ENCODE peak calls at places on chromosomes 1 and 21, in nine cellular contexts. One of them, this sample, is unnamed.

GRCh38 chr1:41515131-41515678 is 30.7 kb upstream of the EDN2 start:
- DNase-seq in left ventricle myocardium inferior: no peak
- DNase-seq in epithelial cell of esophagus: peak; percentile 45
- DNase-seq in HL-60: no peak
- DNase-seq in Caco-2: peak; percentile 77
- DNase-seq in GM23338: peak; percentile 38
- DNase-seq in tibial nerve: no peak
- DNase-seq in prostate gland: no peak
- DNase-seq in psoas muscle: no peak
- DNase-seq in this sample: no peak

GRCh38 chr1:234858722-234859121 is 248.7 kb upstream of the IRF2BP2 start:
- DNase-seq in tibial nerve: no peak
- DNase-seq in left ventricle myocardium inferior: no peak
- DNase-seq in GM23338: no peak
- DNase-seq in prostate gland: no peak
- DNase-seq in epithelial cell of esophagus: peak; percentile 80
- DNase-seq in Caco-2: no peak
- DNase-seq in HL-60: no peak
- DNase-seq in psoas muscle: no peak
- DNase-seq in this sample: no peak

GRCh38 chr1:234214129-234214910 is 158.9 kb upstream of the COA6 start:
- DNase-seq in tibial nerve: no peak
- DNase-seq in prostate gland: peak; percentile 28
- DNase-seq in epithelial cell of esophagus: peak; percentile 54
- DNase-seq in GM23338: peak; percentile 74
- DNase-seq in left ventricle myocardium inferior: no peak
- DNase-seq in Caco-2: no peak
- DNase-seq in psoas muscle: peak; percentile 26
- DNase-seq in HL-60: peak; percentile 72
- DNase-seq in this sample: no peak

GRCh38 chr1:21875621-21876063 is 61.5 kb downstream of the HSPG2 start:
- DNase-seq in epithelial cell of esophagus: no peak
- DNase-seq in prostate gland: no peak
- DNase-seq in tibial nerve: no peak
- DNase-seq in Caco-2: no peak
- DNase-seq in HL-60: no peak
- DNase-seq in GM23338: no peak
- DNase-seq in psoas muscle: no peak
- DNase-seq in left ventricle myocardium inferior: no peak
- DNase-seq in this sample: no peak

GRCh38 chr1:165876121-165876520 is 48.7 kb downstream of the UCK2 start:
- DNase-seq in HL-60: no peak
- DNase-seq in GM23338: no peak
- DNase-seq in tibial nerve: no peak
- DNase-seq in epithelial cell of esophagus: no peak
- DNase-seq in psoas muscle: no peak
- DNase-seq in prostate gland: no peak
- DNase-seq in left ventricle myocardium inferior: no peak
- DNase-seq in Caco-2: no peak
- DNase-seq in this sample: no peak

GRCh38 chr1:71908871-71909390 is 373.4 kb downstream of the NEGR1 start:
- DNase-seq in tibial nerve: no peak
- DNase-seq in epithelial cell of esophagus: no peak
- DNase-seq in HL-60: no peak
- DNase-seq in GM23338: no peak
- DNase-seq in left ventricle myocardium inferior: no peak
- DNase-seq in Caco-2: no peak
- DNase-seq in psoas muscle: no peak
- DNase-seq in prostate gland: no peak
- DNase-seq in this sample: no peak

GRCh38 chr1:42841440-42842147 is 4.8 kb upstream of the ZNF691 start:
- DNase-seq in psoas muscle: no peak
- DNase-seq in Caco-2: no peak
- DNase-seq in epithelial cell of esophagus: no peak
- DNase-seq in GM23338: no peak
- DNase-seq in HL-60: no peak
- DNase-seq in tibial nerve: no peak
- DNase-seq in left ventricle myocardium inferior: no peak
- DNase-seq in prostate gland: no peak
- DNase-seq in this sample: no peak

GRCh38 chr1:110433803-110434202 is 17.1 kb upstream of the PROK1 start:
- DNase-seq in HL-60: peak; percentile 91
- DNase-seq in prostate gland: no peak
- DNase-seq in psoas muscle: peak; percentile 58
- DNase-seq in epithelial cell of esophagus: peak; percentile 80
- DNase-seq in left ventricle myocardium inferior: peak; percentile 47
- DNase-seq in tibial nerve: peak; percentile 21
- DNase-seq in GM23338: peak; percentile 80
- DNase-seq in Caco-2: peak; percentile 77
- DNase-seq in this sample: no peak

GRCh38 chr1:44808938-44809917 is 905 bp downstream of the BTBD19 start:
- DNase-seq in psoas muscle: peak; percentile 68
- DNase-seq in epithelial cell of esophagus: no peak
- DNase-seq in HL-60: peak; percentile 90
- DNase-seq in Caco-2: no peak
- DNase-seq in tibial nerve: no peak
- DNase-seq in GM23338: no peak
- DNase-seq in prostate gland: no peak
- DNase-seq in left ventricle myocardium inferior: peak; percentile 48
- DNase-seq in this sample: peak; percentile 92

GRCh38 chr1:12473596-12474329 is 144.2 kb downstream of the DHRS3 start:
- DNase-seq in HL-60: no peak
- DNase-seq in psoas muscle: peak; percentile 28
- DNase-seq in prostate gland: no peak
- DNase-seq in Caco-2: no peak
- DNase-seq in epithelial cell of esophagus: no peak
- DNase-seq in left ventricle myocardium inferior: peak; percentile 48
- DNase-seq in GM23338: no peak
- DNase-seq in tibial nerve: no peak
- DNase-seq in this sample: no peak

GRCh38 chr1:22527555-22528296 is 35.6 kb upstream of the EPHA8 start:
- DNase-seq in GM23338: peak; percentile 57
- DNase-seq in tibial nerve: no peak
- DNase-seq in prostate gland: no peak
- DNase-seq in Caco-2: no peak
- DNase-seq in psoas muscle: no peak
- DNase-seq in epithelial cell of esophagus: no peak
- DNase-seq in HL-60: no peak
- DNase-seq in left ventricle myocardium inferior: no peak
- DNase-seq in this sample: no peak

GRCh38 chr1:30965914-30966313 is 57.4 kb upstream of the SDC3 start:
- DNase-seq in left ventricle myocardium inferior: no peak
- DNase-seq in HL-60: no peak
- DNase-seq in Caco-2: no peak
- DNase-seq in tibial nerve: no peak
- DNase-seq in prostate gland: no peak
- DNase-seq in epithelial cell of esophagus: no peak
- DNase-seq in psoas muscle: no peak
- DNase-seq in GM23338: no peak
- DNase-seq in this sample: no peak

GRCh38 chr21:31744162-31744800 is 12.4 kb upstream of the SCAF4 start:
- DNase-seq in Caco-2: no peak
- DNase-seq in HL-60: peak; percentile 8
- DNase-seq in GM23338: no peak
- DNase-seq in psoas muscle: no peak
- DNase-seq in prostate gland: no peak
- DNase-seq in left ventricle myocardium inferior: no peak
- DNase-seq in tibial nerve: no peak
- DNase-seq in epithelial cell of esophagus: no peak
- DNase-seq in this sample: no peak

GRCh38 chr1:222329493-222330045 is 218.3 kb downstream of the HHIPL2 start:
- DNase-seq in tibial nerve: no peak
- DNase-seq in HL-60: no peak
- DNase-seq in left ventricle myocardium inferior: no peak
- DNase-seq in Caco-2: no peak
- DNase-seq in epithelial cell of esophagus: no peak
- DNase-seq in psoas muscle: no peak
- DNase-seq in prostate gland: no peak
- DNase-seq in GM23338: no peak
- DNase-seq in this sample: no peak

GRCh38 chr1:215119719-215120118 is 37.2 kb downstream of the KCNK2 start:
- DNase-seq in psoas muscle: no peak
- DNase-seq in Caco-2: no peak
- DNase-seq in left ventricle myocardium inferior: no peak
- DNase-seq in epithelial cell of esophagus: no peak
- DNase-seq in prostate gland: no peak
- DNase-seq in GM23338: no peak
- DNase-seq in HL-60: no peak
- DNase-seq in tibial nerve: no peak
- DNase-seq in this sample: no peak

GRCh38 chr1:53361541-53361961 is 33.7 kb upstream of the LRP8 start:
- DNase-seq in HL-60: no peak
- DNase-seq in GM23338: no peak
- DNase-seq in Caco-2: no peak
- DNase-seq in epithelial cell of esophagus: no peak
- DNase-seq in psoas muscle: no peak
- DNase-seq in prostate gland: no peak
- DNase-seq in tibial nerve: no peak
- DNase-seq in left ventricle myocardium inferior: no peak
- DNase-seq in this sample: no peak

GRCh38 chr1:41758904-41759548 is 159.7 kb downstream of the HIVEP3 start:
- DNase-seq in tibial nerve: no peak
- DNase-seq in HL-60: no peak
- DNase-seq in Caco-2: no peak
- DNase-seq in GM23338: no peak
- DNase-seq in epithelial cell of esophagus: peak; percentile 84
- DNase-seq in psoas muscle: no peak
- DNase-seq in left ventricle myocardium inferior: no peak
- DNase-seq in prostate gland: no peak
- DNase-seq in this sample: no peak

GRCh38 chr1:51139474-51139873 is 37.4 kb downstream of the C1orf185 start:
- DNase-seq in tibial nerve: no peak
- DNase-seq in psoas muscle: no peak
- DNase-seq in prostate gland: no peak
- DNase-seq in epithelial cell of esophagus: no peak
- DNase-seq in GM23338: no peak
- DNase-seq in Caco-2: no peak
- DNase-seq in HL-60: no peak
- DNase-seq in left ventricle myocardium inferior: no peak
- DNase-seq in this sample: no peak

GRCh38 chr1:182890927-182891610 is 51.9 kb downstream of the DHX9 start:
- DNase-seq in prostate gland: no peak
- DNase-seq in tibial nerve: no peak
- DNase-seq in HL-60: no peak
- DNase-seq in epithelial cell of esophagus: no peak
- DNase-seq in GM23338: peak; percentile 50
- DNase-seq in Caco-2: no peak
- DNase-seq in psoas muscle: no peak
- DNase-seq in left ventricle myocardium inferior: no peak
- DNase-seq in this sample: no peak

DNA sequence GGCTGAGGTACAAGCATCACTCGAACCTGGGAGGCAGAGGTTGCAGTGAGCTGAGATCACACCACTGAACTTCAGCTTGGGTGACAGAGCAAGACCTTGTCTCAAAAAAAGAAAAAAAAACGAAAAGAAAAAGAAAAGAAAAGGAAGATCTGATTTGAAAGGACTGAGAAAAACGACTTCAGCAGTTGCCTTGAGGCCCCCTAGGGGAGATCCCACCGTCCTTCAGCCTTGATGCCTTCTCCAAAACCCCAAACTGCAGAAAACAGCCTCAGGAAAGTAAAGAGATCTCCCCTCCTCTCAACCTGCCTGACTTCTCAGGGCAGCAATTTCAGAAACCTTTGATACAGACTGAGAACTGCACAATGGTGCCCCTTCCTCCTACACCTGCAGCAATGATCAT is 50.9 kb upstream of the BCAR3 start:
- DNase-seq in prostate gland: no peak
- DNase-seq in HL-60: no peak
- DNase-seq in left ventricle myocardium inferior: no peak
- DNase-seq in psoas muscle: no peak
- DNase-seq in epithelial cell of esophagus: no peak
- DNase-seq in GM23338: peak; percentile 59
- DNase-seq in tibial nerve: no peak
- DNase-seq in Caco-2: no peak
- DNase-seq in this sample: no peak
- TF ChIP-seq CTCF in prostate gland: no peak
- TF ChIP-seq CTCF in HL-60: no peak
- TF ChIP-seq CTCF in left ventricle myocardium inferior: no peak
- TF ChIP-seq CTCF in psoas muscle: no peak
- TF ChIP-seq CTCF in epithelial cell of esophagus: no peak
- TF ChIP-seq CTCF in GM23338: peak; percentile 62
- TF ChIP-seq CTCF in tibial nerve: no peak
- TF ChIP-seq CTCF in Caco-2: no peak
- TF ChIP-seq CTCF in this sample: peak; percentile 68

GRCh38 chr1:161779393-161779792 is 13.3 kb downstream of the ATF6 start:
- DNase-seq in left ventricle myocardium inferior: no peak
- DNase-seq in Caco-2: no peak
- DNase-seq in GM23338: no peak
- DNase-seq in HL-60: no peak
- DNase-seq in psoas muscle: no peak
- DNase-seq in tibial nerve: no peak
- DNase-seq in epithelial cell of esophagus: no peak
- DNase-seq in prostate gland: no peak
- DNase-seq in this sample: no peak
- H3K4me3 ChIP-seq in left ventricle myocardium inferior: no peak overlapping the region
- H3K4me3 ChIP-seq in Caco-2: no peak overlapping the region
- H3K4me3 ChIP-seq in GM23338: no peak overlapping the region
- H3K4me3 ChIP-seq in HL-60: no peak overlapping the region
- H3K4me3 ChIP-seq in psoas muscle: no peak overlapping the region
- H3K4me3 ChIP-seq in tibial nerve: no peak overlapping the region
- H3K4me3 ChIP-seq in epithelial cell of esophagus: no peak overlapping the region
- H3K4me3 ChIP-seq in prostate gland: no peak overlapping the region
- H3K4me3 ChIP-seq in this sample: no peak overlapping the region

GRCh38 chr21:44761011-44761729 is 40.5 kb downstream of the UBE2G2 start:
- DNase-seq in GM23338: peak; percentile 91
- DNase-seq in epithelial cell of esophagus: peak; percentile 42
- DNase-seq in psoas muscle: no peak
- DNase-seq in prostate gland: no peak
- DNase-seq in left ventricle myocardium inferior: no peak
- DNase-seq in HL-60: no peak
- DNase-seq in Caco-2: no peak
- DNase-seq in tibial nerve: no peak
- DNase-seq in this sample: no peak
- TF ChIP-seq CTCF in GM23338: peak; percentile 80
- TF ChIP-seq CTCF in epithelial cell of esophagus: peak; percentile 65
- TF ChIP-seq CTCF in psoas muscle: no peak
- TF ChIP-seq CTCF in prostate gland: no peak
- TF ChIP-seq CTCF in left ventricle myocardium inferior: no peak
- TF ChIP-seq CTCF in HL-60: no peak
- TF ChIP-seq CTCF in Caco-2: peak; percentile 58
- TF ChIP-seq CTCF in tibial nerve: no peak
- TF ChIP-seq CTCF in this sample: peak; percentile 65

GRCh38 chr1:186828612-186829542 is at the start of gene PLA2G4A:
- DNase-seq in Caco-2: peak; percentile 44
- DNase-seq in GM23338: peak; percentile 83
- DNase-seq in psoas muscle: peak; percentile 19
- DNase-seq in prostate gland: peak; percentile 47
- DNase-seq in tibial nerve: peak; percentile 15
- DNase-seq in HL-60: peak; percentile 80
- DNase-seq in left ventricle myocardium inferior: peak; percentile 19
- DNase-seq in epithelial cell of esophagus: peak; percentile 84
- DNase-seq in this sample: no peak

GRCh38 chr1:186835448-186835847 is 6.7 kb downstream of the PLA2G4A start:
- DNase-seq in HL-60: no peak
- DNase-seq in prostate gland: no peak
- DNase-seq in tibial nerve: no peak
- DNase-seq in left ventricle myocardium inferior: no peak
- DNase-seq in GM23338: no peak
- DNase-seq in epithelial cell of esophagus: no peak
- DNase-seq in Caco-2: no peak
- DNase-seq in psoas muscle: no peak
- DNase-seq in this sample: no peak

GRCh38 chr1:186834405-186834958 is 5.7 kb downstream of the PLA2G4A start:
- DNase-seq in prostate gland: no peak
- DNase-seq in psoas muscle: no peak
- DNase-seq in Caco-2: no peak
- DNase-seq in tibial nerve: no peak
- DNase-seq in HL-60: no peak
- DNase-seq in left ventricle myocardium inferior: no peak
- DNase-seq in epithelial cell of esophagus: no peak
- DNase-seq in GM23338: no peak
- DNase-seq in this sample: no peak

GRCh38 chr1:186829679-186830587 is 1.2 kb downstream of the PLA2G4A start:
- DNase-seq in psoas muscle: no peak
- DNase-seq in epithelial cell of esophagus: no peak
- DNase-seq in Caco-2: no peak
- DNase-seq in HL-60: peak; percentile 32
- DNase-seq in prostate gland: no peak
- DNase-seq in GM23338: no peak
- DNase-seq in tibial nerve: no peak
- DNase-seq in left ventricle myocardium inferior: no peak
- DNase-seq in this sample: no peak
- H3K4me3 ChIP-seq in psoas muscle: peak overlapping the region; percentile 62
- H3K4me3 ChIP-seq in epithelial cell of esophagus: peak overlapping the region; percentile 70
- H3K4me3 ChIP-seq in Caco-2: no peak overlapping the region
- H3K4me3 ChIP-seq in HL-60: peak overlapping the region; percentile 87
- H3K4me3 ChIP-seq in prostate gland: peak overlapping the region; percentile 49
- H3K4me3 ChIP-seq in GM23338: peak overlapping the region; percentile 57
- H3K4me3 ChIP-seq in tibial nerve: peak overlapping the region; percentile 61
- H3K4me3 ChIP-seq in left ventricle myocardium inferior: peak overlapping the region; percentile 68
- H3K4me3 ChIP-seq in this sample: no peak overlapping the region